ENCODE peak calls at places on chromosomes 3 and 15, in ten cellular contexts. W is lower lobe of right lung; Y is heart left ventricle; N is tibial nerve; I is H9; U is ovary; E is CD4-positive, alpha-beta T cell; B is Calu3; G is GM10248; V is fibroblast of villous mesenchyme. F is an unnamed sample.

GRCh38 chr3:197511130-197511529 is 44.6 kb downstream of the BDH1 start:
- DNase-seq in U (no peak), Y (no peak), B (no peak), V (no peak), N (no peak), E (no peak), I (no peak), W (peak), G (no peak), F (no peak)

GRCh38 chr15:29452881-29453731 is 183.5 kb upstream of the NSMCE3 start:
- DNase-seq in U (no peak), G (no peak), E (no peak), W (no peak), N (no peak), I (no peak), B (no peak), V (no peak), Y (no peak), F (no peak)

GRCh38 chr15:45180201-45180600 is 7.6 kb downstream of the SHF start:
- DNase-seq in V (no peak), W (no peak), I (no peak), U (no peak), N (no peak), B (peak), Y (no peak), E (no peak), G (no peak), F (peak)

GRCh38 chr15:89795996-89796395 is 18.7 kb downstream of the ANPEP start:
- DNase-seq in G (no peak), U (no peak), Y (no peak), N (no peak), W (no peak), V (no peak), B (no peak), E (no peak), I (no peak), F (no peak)

GRCh38 chr15:90084876-90085423 is 17.3 kb downstream of the IDH2 start:
- DNase-seq in N (no peak), B (no peak), G (no peak), I (no peak), V (no peak), U (no peak), W (no peak), E (no peak), Y (no peak), F (no peak)

GRCh38 chr3:25120666-25121065 is 307.4 kb upstream of the RARB start:
- DNase-seq in N (no peak), U (no peak), B (peak), W (no peak), G (no peak), V (no peak), I (no peak), Y (no peak), E (no peak), F (no peak)

GRCh38 chr3:183285828-183286457 is 32.9 kb downstream of the B3GNT5 start:
- DNase-seq in W (peak), B (peak), V (peak), N (peak), G (peak), E (peak), Y (peak), U (peak), I (peak), F (peak)

GRCh38 chr3:120497318-120497717 is 46.5 kb upstream of the FSTL1 start:
- DNase-seq in G (no peak), E (no peak), I (no peak), N (no peak), U (no peak), W (no peak), Y (no peak), V (peak), B (no peak), F (no peak)

GRCh38 chr3:173823911-173824460 is 426.4 kb downstream of the NLGN1 start:
- DNase-seq in G (no peak), W (no peak), U (no peak), V (no peak), Y (no peak), N (no peak), E (no peak), I (no peak), B (no peak), F (no peak)

GRCh38 chr3:184067573-184068055 is 14.8 kb downstream of the HTR3C start:
- DNase-seq in E (no peak), B (no peak), I (no peak), V (no peak), N (no peak), G (no peak), U (no peak), Y (no peak), W (no peak), F (no peak)

GRCh38 chr15:89486726-89487050 is 9.7 kb downstream of the RHCG start:
- DNase-seq in N (no peak), W (peak), G (peak), B (peak), V (no peak), I (peak), E (peak), Y (no peak), U (no peak), F (no peak)

GRCh38 chr3:22372292-22372949 is 621.4 kb upstream of the ZNF385D start:
- DNase-seq in E (no peak), Y (no peak), W (peak), B (no peak), N (peak), I (peak), U (no peak), G (peak), V (no peak), F (no peak)

GRCh38 chr15:43299411-43299810 is 31.0 kb downstream of the LCMT2 start:
- DNase-seq in E (no peak), B (no peak), V (no peak), W (no peak), N (no peak), U (no peak), I (no peak), Y (no peak), G (no peak), F (no peak)

GRCh38 chr3:15683253-15683652 is 81.7 kb downstream of the BTD start:
- DNase-seq in Y (no peak), N (no peak), B (no peak), U (no peak), G (no peak), W (no peak), V (no peak), I (no peak), E (no peak), F (no peak)

GRCh38 chr3:123819949-123820348 is 64.2 kb downstream of the MYLK start:
- DNase-seq in B (no peak), E (no peak), U (no peak), N (no peak), W (no peak), Y (no peak), I (no peak), G (no peak), V (no peak), F (no peak)

GRCh38 chr15:25727116-25727515 is 136.0 kb downstream of the ATP10A start:
- DNase-seq in V (no peak), I (no peak), G (no peak), Y (peak), W (no peak), B (no peak), N (no peak), U (no peak), E (no peak), F (no peak)

GRCh38 chr3:193605876-193606275 is 12.9 kb downstream of the OPA1 start:
- DNase-seq in B (peak), W (no peak), V (peak), N (no peak), G (peak), E (peak), I (peak), U (no peak), Y (peak), F (no peak)

GRCh38 chr3:188904670-188905069 is 267.1 kb upstream of the TPRG1 start:
- DNase-seq in W (no peak), B (no peak), N (no peak), G (no peak), V (peak), I (no peak), E (no peak), U (no peak), Y (no peak), F (no peak)

GRCh38 chr15:71426792-71427191 is 311.5 kb downstream of the THSD4 start:
- DNase-seq in W (no peak), V (no peak), N (no peak), U (no peak), B (no peak), G (no peak), I (no peak), E (no peak), Y (no peak), F (no peak)

GRCh38 chr3:196486263-196486662 is 17.3 kb downstream of the RNF168 start:
- DNase-seq in U (no peak), V (peak), I (no peak), Y (no peak), G (no peak), E (peak), B (peak), N (no peak), W (no peak), F (no peak)
- TF ChIP-seq CTCF in U (no peak), V (peak), I (peak), Y (peak), G (peak), E (peak), B (no peak), N (no peak), W (peak), F (no peak)

DNA sequence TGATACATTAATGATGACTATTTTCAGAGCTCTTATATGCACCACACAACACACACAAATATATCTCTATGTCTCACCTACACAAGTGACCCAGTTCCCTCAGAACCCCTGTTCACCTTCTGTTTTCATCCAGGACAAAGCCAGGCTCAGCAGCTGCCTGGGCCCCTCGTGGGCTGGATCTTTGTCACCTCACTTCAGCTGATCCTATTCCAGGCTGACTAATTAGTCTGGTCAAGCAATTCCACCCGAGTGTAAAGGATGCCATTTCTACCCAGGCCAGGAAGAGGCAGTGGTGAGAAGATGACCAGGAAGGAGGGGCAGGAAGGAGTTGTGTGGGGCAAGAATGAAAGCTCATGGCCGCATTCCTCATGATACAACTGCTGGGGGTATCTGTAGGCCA is 62.3 kb downstream of the DHX30 start:
- DNase-seq in U (no peak), N (no peak), I (no peak), W (no peak), G (no peak), E (no peak), Y (no peak), V (no peak), B (no peak), F (no peak)
- TF ChIP-seq CTCF in U (no peak), N (no peak), I (peak), W (no peak), G (no peak), E (no peak), Y (no peak), V (no peak), B (no peak), F (no peak)

DNA sequence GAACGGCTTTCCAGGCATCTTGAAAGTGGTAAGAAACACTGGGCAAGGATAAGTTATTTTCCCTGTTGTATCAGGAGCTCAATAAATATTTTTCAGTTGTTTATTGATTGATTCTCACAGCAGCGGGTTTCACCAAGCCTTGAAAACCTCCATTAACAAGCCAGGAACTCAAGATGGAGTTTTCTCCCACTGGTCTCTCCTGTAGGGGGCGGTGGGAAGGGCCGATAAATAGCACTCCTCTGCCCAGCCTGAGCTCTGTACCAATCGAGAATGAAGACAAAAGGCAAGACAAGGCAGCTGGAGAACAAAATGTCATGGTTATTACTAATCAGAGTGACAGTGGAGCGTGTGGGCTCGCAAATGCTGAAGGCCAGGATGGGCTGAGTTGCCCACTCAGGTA is 7.4 kb downstream of the HRH1 start:
- DNase-seq in U (no peak), V (no peak), N (no peak), G (no peak), I (peak), Y (no peak), E (no peak), W (no peak), B (no peak), F (no peak)
- TF ChIP-seq CTCF in U (no peak), V (peak), N (no peak), G (no peak), I (peak), Y (no peak), E (no peak), W (no peak), B (no peak), F (no peak)

GRCh38 chr3:97764186-97765055 is at the start of gene ARL6:
- DNase-seq in B (peak), W (peak), U (peak), I (peak), E (peak), V (peak), N (peak), Y (peak), G (peak), F (peak)
- TF ChIP-seq CTCF in B (no peak), W (no peak), U (no peak), I (peak), E (no peak), V (no peak), N (no peak), Y (no peak), G (no peak), F (no peak)

GRCh38 chr3:150840733-150841515 is 64.3 kb downstream of the MINDY4B start:
- DNase-seq in U (no peak), B (no peak), G (no peak), N (no peak), W (no peak), I (peak), E (no peak), Y (no peak), V (no peak), F (no peak)
- TF ChIP-seq CTCF in U (no peak), B (no peak), G (peak), N (no peak), W (no peak), I (peak), E (no peak), Y (no peak), V (no peak), F (no peak)

F was measured in natural killer cell.